ENCODE peak calls at places on chromosomes 11 and 22, in seven cellular contexts. One of them, this sample, is unnamed.

GRCh38 chr11:504053-504993 is 2.7 kb downstream of the RNH1 start:
- DNase-seq in kidney: peak
- DNase-seq in astrocyte: peak
- DNase-seq in Calu3: no peak
- DNase-seq in dorsolateral prefrontal cortex: no peak
- DNase-seq in tibial nerve: peak
- DNase-seq in bronchial epithelial cell: peak
- DNase-seq in this sample: peak

GRCh38 chr11:45959851-45960250 is 37.4 kb downstream of the LARGE2 start:
- DNase-seq in bronchial epithelial cell: no peak
- DNase-seq in tibial nerve: no peak
- DNase-seq in dorsolateral prefrontal cortex: no peak
- DNase-seq in astrocyte: peak
- DNase-seq in Calu3: no peak
- DNase-seq in kidney: no peak
- DNase-seq in this sample: peak

GRCh38 chr11:65060913-65061408 is 2.6 kb upstream of the NAALADL1 start:
- DNase-seq in bronchial epithelial cell: peak
- DNase-seq in tibial nerve: no peak
- DNase-seq in astrocyte: no peak
- DNase-seq in kidney: no peak
- DNase-seq in Calu3: no peak
- DNase-seq in dorsolateral prefrontal cortex: no peak
- DNase-seq in this sample: no peak

GRCh38 chr11:19116315-19116970 is 525 bp upstream of the ZDHHC13 start:
- DNase-seq in bronchial epithelial cell: no peak
- DNase-seq in kidney: no peak
- DNase-seq in dorsolateral prefrontal cortex: no peak
- DNase-seq in tibial nerve: no peak
- DNase-seq in astrocyte: no peak
- DNase-seq in Calu3: no peak
- DNase-seq in this sample: no peak

GRCh38 chr11:75342966-75343870 is 8.2 kb downstream of the ARRB1 start:
- DNase-seq in bronchial epithelial cell: peak
- DNase-seq in Calu3: peak
- DNase-seq in tibial nerve: no peak
- DNase-seq in kidney: peak
- DNase-seq in astrocyte: peak
- DNase-seq in dorsolateral prefrontal cortex: no peak
- DNase-seq in this sample: no peak

GRCh38 chr11:1737080-1737757 is 13.2 kb downstream of the IFITM10 start:
- DNase-seq in Calu3: no peak
- DNase-seq in astrocyte: no peak
- DNase-seq in dorsolateral prefrontal cortex: no peak
- DNase-seq in kidney: no peak
- DNase-seq in bronchial epithelial cell: no peak
- DNase-seq in tibial nerve: no peak
- DNase-seq in this sample: no peak

GRCh38 chr22:46023558-46023981 is 46.6 kb upstream of the WNT7B start:
- DNase-seq in tibial nerve: no peak
- DNase-seq in astrocyte: peak
- DNase-seq in dorsolateral prefrontal cortex: peak
- DNase-seq in bronchial epithelial cell: peak
- DNase-seq in kidney: peak
- DNase-seq in Calu3: no peak
- DNase-seq in this sample: peak

GRCh38 chr11:25039165-25039564 is 542.3 kb downstream of the LUZP2 start:
- DNase-seq in tibial nerve: no peak
- DNase-seq in Calu3: no peak
- DNase-seq in dorsolateral prefrontal cortex: no peak
- DNase-seq in kidney: peak
- DNase-seq in bronchial epithelial cell: no peak
- DNase-seq in astrocyte: no peak
- DNase-seq in this sample: no peak

GRCh38 chr22:42820075-42820763 is 36.9 kb downstream of the ARFGAP3 start:
- DNase-seq in bronchial epithelial cell: peak
- DNase-seq in dorsolateral prefrontal cortex: no peak
- DNase-seq in Calu3: no peak
- DNase-seq in kidney: no peak
- DNase-seq in tibial nerve: no peak
- DNase-seq in astrocyte: peak
- DNase-seq in this sample: peak

GRCh38 chr11:40276960-40277359 is 1182.5 kb downstream of the LRRC4C start:
- DNase-seq in kidney: no peak
- DNase-seq in Calu3: no peak
- DNase-seq in bronchial epithelial cell: no peak
- DNase-seq in astrocyte: no peak
- DNase-seq in dorsolateral prefrontal cortex: no peak
- DNase-seq in tibial nerve: no peak
- DNase-seq in this sample: no peak

DNA sequence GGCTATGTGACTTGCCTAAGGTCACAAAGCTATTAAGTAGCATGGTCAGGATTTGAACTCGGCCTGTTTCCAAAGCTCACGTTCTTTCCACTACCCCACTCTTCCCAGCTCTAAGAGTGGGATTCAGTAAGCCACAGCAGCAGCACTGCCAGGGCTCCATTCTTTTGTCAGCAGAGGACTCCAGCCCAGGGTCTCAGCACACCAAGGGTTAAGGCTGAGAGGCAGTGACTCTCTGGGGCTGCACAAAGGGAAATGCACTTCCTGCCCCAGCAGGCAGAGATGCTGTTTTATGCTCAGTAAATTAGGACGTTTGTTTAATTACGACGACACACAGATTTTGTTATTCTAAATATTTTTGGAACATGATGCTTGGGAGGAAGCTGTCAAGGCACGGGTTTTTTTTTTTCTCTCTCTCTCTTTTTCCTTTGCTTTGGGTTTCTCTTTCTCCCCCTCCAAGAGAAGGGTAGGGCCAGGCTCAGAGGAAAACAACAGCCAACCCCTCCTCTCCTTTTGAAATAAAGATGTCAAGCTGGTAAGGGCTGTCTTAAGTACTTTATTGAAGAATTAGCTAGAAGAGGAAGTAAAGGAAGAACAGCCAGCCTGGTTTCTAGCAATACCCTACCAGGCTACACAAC is 2.9 kb downstream of the MYH9 start:
- DNase-seq in bronchial epithelial cell: no peak
- DNase-seq in dorsolateral prefrontal cortex: no peak
- DNase-seq in tibial nerve: no peak
- DNase-seq in Calu3: no peak
- DNase-seq in astrocyte: no peak
- DNase-seq in kidney: no peak
- DNase-seq in this sample: no peak
- TF ChIP-seq CTCF in bronchial epithelial cell: no peak
- TF ChIP-seq CTCF in dorsolateral prefrontal cortex: no peak
- TF ChIP-seq CTCF in tibial nerve: no peak
- TF ChIP-seq CTCF in Calu3: no peak
- TF ChIP-seq CTCF in astrocyte: no peak
- TF ChIP-seq CTCF in kidney: no peak
- TF ChIP-seq CTCF in this sample: no peak

DNA sequence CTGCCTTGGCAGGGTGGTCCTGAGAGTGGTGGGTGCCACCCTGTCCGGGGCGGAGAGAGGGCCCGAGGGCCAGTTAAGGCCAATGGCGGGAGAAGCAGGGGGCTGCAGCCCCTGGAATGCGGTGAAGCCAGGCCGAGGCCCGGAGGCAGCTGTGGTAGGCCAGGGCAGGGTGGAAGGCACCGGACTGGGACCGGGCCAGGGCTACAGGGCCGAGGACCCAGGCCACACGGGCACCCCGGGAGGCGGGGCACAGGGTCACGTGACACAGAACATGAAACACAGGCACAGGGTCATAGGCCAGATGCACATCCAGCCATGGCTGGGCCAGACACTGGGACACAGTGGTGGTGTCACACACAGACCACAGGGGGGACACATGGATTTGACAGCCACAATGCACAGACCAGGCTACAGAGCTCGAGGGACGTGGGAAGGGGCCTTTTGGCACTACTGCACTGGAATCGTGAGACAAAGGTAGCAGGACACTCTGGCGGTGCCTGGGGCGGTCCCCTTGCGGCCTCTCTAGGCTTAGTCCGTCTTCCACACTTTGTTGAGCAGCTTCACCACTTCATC is 2.8 kb downstream of the SLC25A1 start:
- DNase-seq in bronchial epithelial cell: no peak
- DNase-seq in dorsolateral prefrontal cortex: no peak
- DNase-seq in astrocyte: no peak
- DNase-seq in tibial nerve: no peak
- DNase-seq in kidney: no peak
- DNase-seq in Calu3: no peak
- DNase-seq in this sample: no peak
- TF ChIP-seq CTCF in bronchial epithelial cell: no peak
- TF ChIP-seq CTCF in dorsolateral prefrontal cortex: no peak
- TF ChIP-seq CTCF in astrocyte: no peak
- TF ChIP-seq CTCF in tibial nerve: no peak
- TF ChIP-seq CTCF in kidney: no peak
- TF ChIP-seq CTCF in Calu3: no peak
- TF ChIP-seq CTCF in this sample: no peak

GRCh38 chr11:105610796-105611361 is 1.0 kb downstream of the GRIA4 start:
- DNase-seq in astrocyte: no peak
- DNase-seq in bronchial epithelial cell: no peak
- DNase-seq in Calu3: no peak
- DNase-seq in kidney: no peak
- DNase-seq in tibial nerve: no peak
- DNase-seq in dorsolateral prefrontal cortex: no peak
- DNase-seq in this sample: no peak

GRCh38 chr11:105611414-105611813 is 1.5 kb downstream of the GRIA4 start:
- DNase-seq in astrocyte: no peak
- DNase-seq in kidney: no peak
- DNase-seq in Calu3: no peak
- DNase-seq in tibial nerve: no peak
- DNase-seq in dorsolateral prefrontal cortex: no peak
- DNase-seq in bronchial epithelial cell: no peak
- DNase-seq in this sample: no peak

GRCh38 chr11:105611837-105612480 is 2.1 kb downstream of the GRIA4 start:
- DNase-seq in kidney: no peak
- DNase-seq in Calu3: no peak
- DNase-seq in dorsolateral prefrontal cortex: no peak
- DNase-seq in tibial nerve: no peak
- DNase-seq in bronchial epithelial cell: no peak
- DNase-seq in astrocyte: no peak
- DNase-seq in this sample: no peak

GRCh38 chr11:105609832-105610781 is at the start of gene GRIA4:
- DNase-seq in Calu3: no peak
- DNase-seq in bronchial epithelial cell: no peak
- DNase-seq in kidney: peak
- DNase-seq in tibial nerve: no peak
- DNase-seq in astrocyte: peak
- DNase-seq in dorsolateral prefrontal cortex: peak
- DNase-seq in this sample: peak

DNA sequence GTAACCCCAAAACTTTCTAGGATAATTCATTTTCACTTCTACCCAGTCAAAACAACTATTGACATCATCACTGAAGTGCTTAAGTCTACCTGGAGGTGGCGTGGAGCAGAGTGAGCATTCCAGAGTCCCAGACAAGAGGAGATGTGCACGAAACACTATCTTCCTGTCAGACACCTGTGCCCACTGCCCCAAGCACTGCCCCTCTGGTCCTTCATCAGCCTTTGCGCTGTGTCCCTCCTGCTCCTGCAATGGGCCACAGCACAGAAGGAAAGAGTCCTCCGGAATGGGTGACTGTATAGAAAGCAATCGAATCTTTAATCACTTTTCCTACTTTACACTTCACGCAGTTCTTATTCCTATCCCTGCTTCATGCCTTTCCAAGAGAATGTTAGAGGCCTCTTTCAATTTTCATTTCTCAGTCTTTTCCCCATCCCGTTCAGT is 512 bp upstream of the GRIA4 start:
- DNase-seq in bronchial epithelial cell: peak
- DNase-seq in kidney: no peak
- DNase-seq in astrocyte: no peak
- DNase-seq in tibial nerve: no peak
- DNase-seq in Calu3: peak
- DNase-seq in dorsolateral prefrontal cortex: peak
- DNase-seq in this sample: no peak
- TF ChIP-seq CTCF in bronchial epithelial cell: peak
- TF ChIP-seq CTCF in kidney: peak
- TF ChIP-seq CTCF in astrocyte: peak
- TF ChIP-seq CTCF in tibial nerve: no peak
- TF ChIP-seq CTCF in Calu3: no peak
- TF ChIP-seq CTCF in dorsolateral prefrontal cortex: peak
- TF ChIP-seq CTCF in this sample: peak

GRCh38 chr11:134228625-134229024 is 4.2 kb downstream of the VPS26B start:
- DNase-seq in astrocyte: peak
- DNase-seq in bronchial epithelial cell: no peak
- DNase-seq in tibial nerve: no peak
- DNase-seq in dorsolateral prefrontal cortex: no peak
- DNase-seq in kidney: no peak
- DNase-seq in Calu3: no peak
- DNase-seq in this sample: peak

GRCh38 chr11:134226806-134227325 is 2.4 kb downstream of the VPS26B start:
- DNase-seq in kidney: no peak
- DNase-seq in dorsolateral prefrontal cortex: no peak
- DNase-seq in tibial nerve: no peak
- DNase-seq in astrocyte: no peak
- DNase-seq in Calu3: no peak
- DNase-seq in bronchial epithelial cell: no peak
- DNase-seq in this sample: peak

GRCh38 chr11:134223836-134224709 is at the start of the genes NCAPD3 and VPS26B:
- DNase-seq in tibial nerve: peak
- DNase-seq in kidney: peak
- DNase-seq in Calu3: peak
- DNase-seq in dorsolateral prefrontal cortex: peak
- DNase-seq in astrocyte: peak
- DNase-seq in bronchial epithelial cell: peak
- DNase-seq in this sample: peak

GRCh38 chr11:134223066-134223465 is 701 bp downstream of the NCAPD3 start:
- DNase-seq in tibial nerve: no peak
- DNase-seq in kidney: no peak
- DNase-seq in dorsolateral prefrontal cortex: no peak
- DNase-seq in astrocyte: no peak
- DNase-seq in Calu3: no peak
- DNase-seq in bronchial epithelial cell: no peak
- DNase-seq in this sample: no peak

DNA sequence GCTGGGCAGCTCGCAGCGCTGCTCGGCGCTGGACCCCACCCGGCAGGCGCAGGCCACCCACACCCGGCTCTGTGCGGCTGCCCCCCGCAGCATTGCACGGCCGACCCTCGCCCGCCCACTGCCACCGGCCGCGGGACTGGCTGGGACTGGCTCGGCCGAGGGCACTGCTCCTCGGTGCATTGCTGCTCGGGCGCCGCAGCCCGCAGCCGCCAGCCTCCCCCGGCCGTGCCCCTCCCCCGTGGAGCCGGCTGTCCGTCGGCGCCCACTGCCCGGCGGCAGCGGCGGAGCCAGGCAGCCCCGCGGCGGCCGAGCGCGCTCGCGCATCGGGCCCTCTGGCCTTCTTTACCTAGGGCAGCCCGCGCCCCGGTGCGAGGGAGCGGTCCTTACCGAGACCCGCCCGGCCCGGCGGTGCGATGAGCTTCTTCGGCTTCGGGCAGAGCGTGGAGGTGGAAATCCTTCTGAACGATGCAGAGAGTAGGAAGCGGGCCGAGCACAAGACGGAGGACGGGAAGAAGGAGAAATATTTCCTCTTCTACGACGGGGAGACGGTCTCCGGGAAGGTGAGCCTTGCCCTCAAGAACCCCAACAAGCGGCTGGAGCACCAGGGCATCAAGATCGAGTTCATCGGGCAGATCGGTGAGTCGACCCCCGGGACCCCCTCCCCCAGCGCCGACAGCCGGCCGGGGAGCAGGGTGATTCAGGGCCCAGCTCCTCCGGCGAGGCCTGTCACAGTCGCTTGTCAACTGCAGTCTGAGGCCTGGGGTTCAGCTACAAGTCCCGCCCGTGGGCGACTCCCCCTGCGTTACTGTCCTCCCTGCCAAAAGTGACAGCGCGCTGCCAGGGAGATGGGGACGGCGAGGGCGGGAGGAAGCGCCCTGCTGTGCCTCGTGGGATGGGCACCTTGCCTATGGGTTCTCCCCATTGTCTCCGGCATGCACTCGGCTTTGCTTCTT is 515 bp downstream of the VPS26B start:
- DNase-seq in astrocyte: no peak
- DNase-seq in dorsolateral prefrontal cortex: peak
- DNase-seq in tibial nerve: no peak
- DNase-seq in kidney: peak
- DNase-seq in bronchial epithelial cell: peak
- DNase-seq in Calu3: peak
- DNase-seq in this sample: peak
- TF ChIP-seq CTCF in astrocyte: no peak
- TF ChIP-seq CTCF in dorsolateral prefrontal cortex: no peak
- TF ChIP-seq CTCF in tibial nerve: no peak
- TF ChIP-seq CTCF in kidney: no peak
- TF ChIP-seq CTCF in bronchial epithelial cell: no peak
- TF ChIP-seq CTCF in Calu3: no peak
- TF ChIP-seq CTCF in this sample: no peak